ENCODE peak calls at places on chromosomes 1 and 21, in ten cellular contexts. One of them, this sample, is unnamed.

GRCh38 chr21:42021751-42022430 is 11.7 kb upstream of the ZBTB21 start:
- DNase-seq in right atrium auricular region: no peak
- DNase-seq in cardiac muscle cell: no peak
- DNase-seq in cardiac fibroblast: no peak
- DNase-seq in heart left ventricle: no peak
- DNase-seq in uterus: no peak
- DNase-seq in mammary epithelial cell: no peak
- DNase-seq in GM10248: no peak
- DNase-seq in left ventricle myocardium inferior: no peak
- DNase-seq in GM20000: no peak
- DNase-seq in this sample: no peak

GRCh38 chr1:188642585-188643168 is 1813.9 kb downstream of the PLA2G4A start:
- DNase-seq in right atrium auricular region: no peak
- DNase-seq in cardiac muscle cell: no peak
- DNase-seq in cardiac fibroblast: no peak
- DNase-seq in heart left ventricle: no peak
- DNase-seq in uterus: no peak
- DNase-seq in mammary epithelial cell: no peak
- DNase-seq in GM10248: no peak
- DNase-seq in left ventricle myocardium inferior: no peak
- DNase-seq in GM20000: no peak
- DNase-seq in this sample: no peak

GRCh38 chr1:21706151-21706835 is 37.1 kb upstream of the RAP1GAP start:
- DNase-seq in right atrium auricular region: no peak
- DNase-seq in cardiac muscle cell: peak
- DNase-seq in cardiac fibroblast: peak
- DNase-seq in heart left ventricle: no peak
- DNase-seq in uterus: no peak
- DNase-seq in mammary epithelial cell: no peak
- DNase-seq in GM10248: no peak
- DNase-seq in left ventricle myocardium inferior: no peak
- DNase-seq in GM20000: no peak
- DNase-seq in this sample: no peak

GRCh38 chr1:59703918-59704378 is 110.8 kb upstream of the HOOK1 start:
- DNase-seq in right atrium auricular region: no peak
- DNase-seq in cardiac muscle cell: no peak
- DNase-seq in cardiac fibroblast: peak
- DNase-seq in heart left ventricle: no peak
- DNase-seq in uterus: peak
- DNase-seq in mammary epithelial cell: no peak
- DNase-seq in GM10248: no peak
- DNase-seq in left ventricle myocardium inferior: no peak
- DNase-seq in GM20000: no peak
- DNase-seq in this sample: no peak

GRCh38 chr1:3215198-3216045 is 146.4 kb downstream of the PRDM16 start:
- DNase-seq in right atrium auricular region: no peak
- DNase-seq in cardiac muscle cell: no peak
- DNase-seq in cardiac fibroblast: no peak
- DNase-seq in heart left ventricle: no peak
- DNase-seq in uterus: no peak
- DNase-seq in mammary epithelial cell: no peak
- DNase-seq in GM10248: no peak
- DNase-seq in left ventricle myocardium inferior: no peak
- DNase-seq in GM20000: no peak
- DNase-seq in this sample: no peak

GRCh38 chr1:109312978-109313775 is 6.4 kb upstream of the MYBPHL start:
- DNase-seq in right atrium auricular region: no peak
- DNase-seq in cardiac muscle cell: no peak
- DNase-seq in cardiac fibroblast: peak
- DNase-seq in heart left ventricle: no peak
- DNase-seq in uterus: no peak
- DNase-seq in mammary epithelial cell: no peak
- DNase-seq in GM10248: no peak
- DNase-seq in left ventricle myocardium inferior: no peak
- DNase-seq in GM20000: no peak
- DNase-seq in this sample: no peak

GRCh38 chr1:168092566-168093355 is 44.0 kb downstream of the GPR161 start:
- DNase-seq in right atrium auricular region: peak
- DNase-seq in cardiac muscle cell: peak
- DNase-seq in cardiac fibroblast: peak
- DNase-seq in heart left ventricle: no peak
- DNase-seq in uterus: no peak
- DNase-seq in mammary epithelial cell: no peak
- DNase-seq in GM10248: no peak
- DNase-seq in left ventricle myocardium inferior: no peak
- DNase-seq in GM20000: no peak
- DNase-seq in this sample: no peak

GRCh38 chr1:178052650-178053461 is 41.0 kb upstream of the RASAL2 start:
- DNase-seq in right atrium auricular region: no peak
- DNase-seq in cardiac muscle cell: no peak
- DNase-seq in cardiac fibroblast: peak
- DNase-seq in heart left ventricle: no peak
- DNase-seq in uterus: no peak
- DNase-seq in mammary epithelial cell: no peak
- DNase-seq in GM10248: no peak
- DNase-seq in left ventricle myocardium inferior: no peak
- DNase-seq in GM20000: no peak
- DNase-seq in this sample: no peak

GRCh38 chr1:43587594-43587993 is 56.9 kb downstream of the PTPRF start:
- DNase-seq in right atrium auricular region: no peak
- DNase-seq in cardiac muscle cell: no peak
- DNase-seq in cardiac fibroblast: peak
- DNase-seq in heart left ventricle: peak
- DNase-seq in uterus: no peak
- DNase-seq in mammary epithelial cell: peak
- DNase-seq in GM10248: no peak
- DNase-seq in left ventricle myocardium inferior: no peak
- DNase-seq in GM20000: no peak
- DNase-seq in this sample: peak

GRCh38 chr1:179121159-179121938 is 39.5 kb downstream of the TOR3A start:
- DNase-seq in right atrium auricular region: no peak
- DNase-seq in cardiac muscle cell: peak
- DNase-seq in cardiac fibroblast: peak
- DNase-seq in heart left ventricle: no peak
- DNase-seq in uterus: no peak
- DNase-seq in mammary epithelial cell: no peak
- DNase-seq in GM10248: peak
- DNase-seq in left ventricle myocardium inferior: no peak
- DNase-seq in GM20000: peak
- DNase-seq in this sample: peak

DNA sequence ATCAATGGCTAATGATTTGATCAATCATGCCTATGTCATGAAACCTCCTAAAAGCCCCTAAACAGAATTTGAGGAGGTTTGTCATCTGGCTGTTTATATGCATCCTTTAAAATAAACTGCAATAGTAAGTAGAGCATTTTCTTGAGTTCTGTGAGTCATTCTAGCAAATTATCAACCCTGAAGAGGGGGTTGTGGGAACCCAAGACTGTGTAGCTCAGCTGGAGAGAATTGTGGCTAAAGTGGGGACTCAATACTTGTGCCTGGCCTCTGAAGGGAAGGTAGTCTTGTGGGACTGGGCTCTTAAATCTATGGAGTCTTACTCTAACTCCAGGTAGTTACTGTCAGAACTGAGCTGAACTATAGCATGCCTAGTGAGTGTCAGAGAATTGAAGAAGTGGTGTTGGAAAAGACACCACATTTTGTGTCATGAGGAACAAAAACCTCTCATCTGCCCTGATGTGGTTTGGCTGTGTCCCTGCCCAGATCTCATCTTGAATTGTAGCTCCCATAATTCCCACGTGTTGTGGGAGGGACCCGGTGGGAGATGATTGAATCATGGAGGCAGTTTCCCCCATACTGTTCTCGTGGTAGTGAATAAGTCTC is 402.4 kb downstream of the USH2A start:
- DNase-seq in right atrium auricular region: no peak
- DNase-seq in cardiac muscle cell: no peak
- DNase-seq in cardiac fibroblast: no peak
- DNase-seq in heart left ventricle: no peak
- DNase-seq in uterus: no peak
- DNase-seq in mammary epithelial cell: no peak
- DNase-seq in GM10248: no peak
- DNase-seq in left ventricle myocardium inferior: no peak
- DNase-seq in GM20000: no peak
- DNase-seq in this sample: no peak
- TF ChIP-seq CTCF in right atrium auricular region: no peak
- TF ChIP-seq CTCF in cardiac muscle cell: no peak
- TF ChIP-seq CTCF in cardiac fibroblast: no peak
- TF ChIP-seq CTCF in heart left ventricle: no peak
- TF ChIP-seq CTCF in uterus: no peak
- TF ChIP-seq CTCF in mammary epithelial cell: no peak
- TF ChIP-seq CTCF in GM10248: no peak
- TF ChIP-seq CTCF in left ventricle myocardium inferior: no peak
- TF ChIP-seq CTCF in GM20000: no peak
- TF ChIP-seq CTCF in this sample: no peak

GRCh38 chr1:110478886-110479285 is 27.9 kb downstream of the PROK1 start:
- DNase-seq in right atrium auricular region: no peak
- DNase-seq in cardiac muscle cell: no peak
- DNase-seq in cardiac fibroblast: no peak
- DNase-seq in heart left ventricle: no peak
- DNase-seq in uterus: no peak
- DNase-seq in mammary epithelial cell: no peak
- DNase-seq in GM10248: no peak
- DNase-seq in left ventricle myocardium inferior: no peak
- DNase-seq in GM20000: no peak
- DNase-seq in this sample: no peak

GRCh38 chr1:110478241-110478640 is 27.3 kb downstream of the PROK1 start:
- DNase-seq in right atrium auricular region: no peak
- DNase-seq in cardiac muscle cell: no peak
- DNase-seq in cardiac fibroblast: no peak
- DNase-seq in heart left ventricle: no peak
- DNase-seq in uterus: no peak
- DNase-seq in mammary epithelial cell: no peak
- DNase-seq in GM10248: no peak
- DNase-seq in left ventricle myocardium inferior: no peak
- DNase-seq in GM20000: no peak
- DNase-seq in this sample: no peak

GRCh38 chr1:110477041-110477440 is 26.1 kb downstream of the PROK1 start:
- DNase-seq in right atrium auricular region: no peak
- DNase-seq in cardiac muscle cell: peak
- DNase-seq in cardiac fibroblast: peak
- DNase-seq in heart left ventricle: no peak
- DNase-seq in uterus: no peak
- DNase-seq in mammary epithelial cell: peak
- DNase-seq in GM10248: no peak
- DNase-seq in left ventricle myocardium inferior: no peak
- DNase-seq in GM20000: no peak
- DNase-seq in this sample: no peak

GRCh38 chr1:110476028-110476765 is 25.2 kb downstream of the PROK1 start:
- DNase-seq in right atrium auricular region: no peak
- DNase-seq in cardiac muscle cell: no peak
- DNase-seq in cardiac fibroblast: peak
- DNase-seq in heart left ventricle: no peak
- DNase-seq in uterus: no peak
- DNase-seq in mammary epithelial cell: no peak
- DNase-seq in GM10248: no peak
- DNase-seq in left ventricle myocardium inferior: no peak
- DNase-seq in GM20000: no peak
- DNase-seq in this sample: no peak

DNA sequence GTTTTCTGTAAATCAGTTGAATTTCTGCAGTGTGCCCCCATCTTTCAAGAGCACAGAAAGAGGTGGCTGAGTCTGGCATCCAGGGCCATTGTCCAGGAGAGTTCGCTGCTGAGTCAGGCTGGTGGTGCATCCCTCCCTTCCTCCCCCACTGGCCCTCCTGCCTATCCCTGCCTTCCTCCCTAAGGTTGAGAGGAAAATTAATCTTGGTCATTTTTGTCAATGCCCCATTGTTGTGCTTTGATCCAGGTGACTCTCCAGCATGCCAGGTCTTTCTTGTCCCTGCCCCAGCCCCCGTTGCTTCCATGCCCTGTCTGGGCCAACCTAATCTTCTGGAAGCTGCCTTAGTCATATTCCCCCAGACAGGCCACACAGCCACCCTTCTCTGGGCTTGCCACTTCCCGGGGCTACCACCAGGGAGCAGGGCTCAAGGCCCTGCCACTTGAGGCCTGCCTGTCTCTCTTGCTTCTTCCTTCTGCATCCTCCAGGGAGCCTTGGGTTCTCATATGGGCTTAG is 26.6 kb downstream of the PROK1 start:
- DNase-seq in right atrium auricular region: no peak
- DNase-seq in cardiac muscle cell: no peak
- DNase-seq in cardiac fibroblast: no peak
- DNase-seq in heart left ventricle: no peak
- DNase-seq in uterus: no peak
- DNase-seq in mammary epithelial cell: no peak
- DNase-seq in GM10248: no peak
- DNase-seq in left ventricle myocardium inferior: no peak
- DNase-seq in GM20000: no peak
- DNase-seq in this sample: no peak
- TF ChIP-seq CTCF in right atrium auricular region: no peak
- TF ChIP-seq CTCF in cardiac muscle cell: peak
- TF ChIP-seq CTCF in cardiac fibroblast: peak
- TF ChIP-seq CTCF in heart left ventricle: no peak
- TF ChIP-seq CTCF in uterus: no peak
- TF ChIP-seq CTCF in mammary epithelial cell: peak
- TF ChIP-seq CTCF in GM10248: no peak
- TF ChIP-seq CTCF in left ventricle myocardium inferior: no peak
- TF ChIP-seq CTCF in GM20000: no peak
- TF ChIP-seq CTCF in this sample: no peak

GRCh38 chr1:30724175-30724574 is 790 bp upstream of the MATN1 start:
- DNase-seq in right atrium auricular region: no peak
- DNase-seq in cardiac muscle cell: no peak
- DNase-seq in cardiac fibroblast: no peak
- DNase-seq in heart left ventricle: no peak
- DNase-seq in uterus: no peak
- DNase-seq in mammary epithelial cell: no peak
- DNase-seq in GM10248: no peak
- DNase-seq in left ventricle myocardium inferior: no peak
- DNase-seq in GM20000: no peak
- DNase-seq in this sample: no peak
- TF ChIP-seq CTCF in right atrium auricular region: no peak
- TF ChIP-seq CTCF in cardiac muscle cell: peak
- TF ChIP-seq CTCF in cardiac fibroblast: peak
- TF ChIP-seq CTCF in heart left ventricle: no peak
- TF ChIP-seq CTCF in uterus: no peak
- TF ChIP-seq CTCF in mammary epithelial cell: peak
- TF ChIP-seq CTCF in GM10248: no peak
- TF ChIP-seq CTCF in left ventricle myocardium inferior: no peak
- TF ChIP-seq CTCF in GM20000: no peak
- TF ChIP-seq CTCF in this sample: peak

GRCh38 chr1:155900161-155900560 is 11.0 kb downstream of the RIT1 start:
- DNase-seq in right atrium auricular region: no peak
- DNase-seq in cardiac muscle cell: no peak
- DNase-seq in cardiac fibroblast: no peak
- DNase-seq in heart left ventricle: no peak
- DNase-seq in uterus: no peak
- DNase-seq in mammary epithelial cell: no peak
- DNase-seq in GM10248: no peak
- DNase-seq in left ventricle myocardium inferior: no peak
- DNase-seq in GM20000: no peak
- DNase-seq in this sample: no peak

GRCh38 chr1:155909894-155910293 is 1.3 kb downstream of the RIT1 start:
- DNase-seq in right atrium auricular region: no peak
- DNase-seq in cardiac muscle cell: no peak
- DNase-seq in cardiac fibroblast: peak
- DNase-seq in heart left ventricle: no peak
- DNase-seq in uterus: no peak
- DNase-seq in mammary epithelial cell: peak
- DNase-seq in GM10248: no peak
- DNase-seq in left ventricle myocardium inferior: no peak
- DNase-seq in GM20000: no peak
- DNase-seq in this sample: no peak

GRCh38 chr1:155899683-155900082 is 11.5 kb downstream of the RIT1 start:
- DNase-seq in right atrium auricular region: no peak
- DNase-seq in cardiac muscle cell: no peak
- DNase-seq in cardiac fibroblast: no peak
- DNase-seq in heart left ventricle: no peak
- DNase-seq in uterus: no peak
- DNase-seq in mammary epithelial cell: no peak
- DNase-seq in GM10248: no peak
- DNase-seq in left ventricle myocardium inferior: no peak
- DNase-seq in GM20000: no peak
- DNase-seq in this sample: no peak

GRCh38 chr1:155904261-155904660 is 6.9 kb downstream of the RIT1 start:
- DNase-seq in right atrium auricular region: no peak
- DNase-seq in cardiac muscle cell: no peak
- DNase-seq in cardiac fibroblast: no peak
- DNase-seq in heart left ventricle: no peak
- DNase-seq in uterus: no peak
- DNase-seq in mammary epithelial cell: no peak
- DNase-seq in GM10248: no peak
- DNase-seq in left ventricle myocardium inferior: no peak
- DNase-seq in GM20000: no peak
- DNase-seq in this sample: no peak
- TF ChIP-seq CTCF in right atrium auricular region: no peak
- TF ChIP-seq CTCF in cardiac muscle cell: no peak
- TF ChIP-seq CTCF in cardiac fibroblast: no peak
- TF ChIP-seq CTCF in heart left ventricle: no peak
- TF ChIP-seq CTCF in uterus: no peak
- TF ChIP-seq CTCF in mammary epithelial cell: no peak
- TF ChIP-seq CTCF in GM10248: no peak
- TF ChIP-seq CTCF in left ventricle myocardium inferior: no peak
- TF ChIP-seq CTCF in GM20000: no peak
- TF ChIP-seq CTCF in this sample: no peak

This sample was measured in AG04449.